ENCODE peak calls at places on chromosomes 13 and 19, in ten cellular contexts. Y is ascending aorta; Q is non-pigmented ciliary epithelial cell; O is stimulated activated CD4-positive, alpha-beta T cell treated with anti-CD3 and anti-CD28 coated beads, Interleukin-1b, Interleukin-23, amount 100 ng/mL, for 24 hours; I is EL; E is astrocyte of the spinal cord; P is iPS DF 6.9; R is CD4-positive, CD25-positive, alpha-beta regulatory T cell; T is hippocampal formation; N is right lobe of liver. S is an unnamed sample.

GRCh38 chr19:33384983-33385382 is 11.5 kb downstream of the CEBPG start:
- DNase-seq in Q (no peak), T (no peak), I (no peak), R (no peak), P (no peak), Y (no peak), E (no peak), O (no peak), N (no peak), S (no peak)

GRCh38 chr19:56092685-56093631 is 28.1 kb downstream of the ZNF787 start:
- DNase-seq in Y (no peak), O (no peak), T (no peak), N (no peak), I (no peak), P (no peak), E (no peak), Q (no peak), R (no peak), S (no peak)

GRCh38 chr13:109778102-109778542 is 8.3 kb downstream of the IRS2 start:
- DNase-seq in O (no peak), E (peak; percentile 65), P (no peak), Y (no peak), I (peak; percentile 43), T (no peak), Q (no peak), N (no peak), R (no peak), S (peak; percentile 50)

GRCh38 chr19:11242864-11243797 is 3.7 kb downstream of the ANGPTL8 start:
- DNase-seq in R (peak; percentile 76), E (peak; percentile 67), T (peak; percentile 79), I (peak; percentile 86), Q (peak; percentile 19), P (peak; percentile 54), N (peak; percentile 99), Y (peak; percentile 94), O (peak; percentile 82), S (peak; percentile 78)

GRCh38 chr13:112748947-112749346 is 59.1 kb downstream of the ATP11A start:
- DNase-seq in N (no peak), P (no peak), E (no peak), I (no peak), R (no peak), Q (no peak), Y (no peak), T (peak; percentile 58), O (no peak), S (no peak)

GRCh38 chr13:72970956-72971355 is 87.8 kb upstream of the KLF5 start:
- DNase-seq in R (no peak), Y (no peak), N (no peak), T (no peak), P (no peak), E (peak; percentile 44), Q (peak; percentile 41), I (peak; percentile 53), O (no peak), S (no peak)

GRCh38 chr19:9797871-9798270 is 21.0 kb downstream of the FBXL12 start:
- DNase-seq in I (no peak), Y (no peak), O (no peak), N (no peak), E (no peak), T (no peak), P (no peak), R (no peak), Q (no peak), S (no peak)

GRCh38 chr19:1469200-1469935 is 9.6 kb downstream of the C19orf25 start:
- DNase-seq in I (no peak), O (no peak), E (no peak), N (no peak), T (no peak), P (no peak), Q (no peak), R (no peak), Y (no peak), S (no peak)

GRCh38 chr19:49953376-49953775 is 7.6 kb downstream of the SIGLEC11 start:
- DNase-seq in T (no peak), I (no peak), P (no peak), Q (no peak), O (no peak), E (no peak), Y (no peak), N (no peak), R (no peak), S (no peak)

GRCh38 chr13:84137292-84137691 is 255.0 kb upstream of the SLITRK1 start:
- DNase-seq in O (peak; percentile 16), N (no peak), Q (peak; percentile 6), E (peak; percentile 46), P (no peak), I (peak; percentile 71), R (peak; percentile 45), T (no peak), Y (no peak), S (no peak)

GRCh38 chr19:12770922-12771321 is 4.4 kb downstream of the HOOK2 start:
- DNase-seq in T (no peak), N (no peak), R (no peak), O (no peak), E (no peak), P (no peak), I (no peak), Q (no peak), Y (no peak), S (no peak)

GRCh38 chr19:45200614-45201013 is 22.0 kb downstream of the BLOC1S3 start:
- DNase-seq in T (no peak), O (no peak), R (no peak), E (peak; percentile 31), I (peak; percentile 27), Q (no peak), P (no peak), N (no peak), Y (no peak), S (peak; percentile 78)

GRCh38 chr13:104477256-104477655 is 1411.0 kb upstream of the SLC10A2 start:
- DNase-seq in N (no peak), Q (peak; percentile 28), E (peak; percentile 78), I (peak; percentile 3), P (no peak), O (no peak), T (no peak), R (no peak), Y (no peak), S (no peak)

GRCh38 chr19:15297416-15298224 is 34.7 kb downstream of the BRD4 start:
- DNase-seq in Y (no peak), I (peak; percentile 87), T (no peak), R (no peak), N (no peak), P (no peak), E (peak; percentile 87), O (no peak), Q (no peak), S (peak; percentile 54)

GRCh38 chr19:12975221-12975756 is 5.9 kb downstream of the DAND5 start:
- DNase-seq in I (no peak), O (no peak), Q (no peak), N (no peak), Y (no peak), R (no peak), P (no peak), E (no peak), T (no peak), S (no peak)